ENCODE peak calls at places on chromosomes 5 and 9, in nine cellular contexts. One of them, this sample, is unnamed.

GRCh38 chr5:138824516-138824915 is 50.6 kb downstream of the LRRTM2 start:
- ATAC-seq in stimulated activated effector memory CD8-positive, alpha-beta T cell treated with anti-CD3 and anti-CD28 coated beads, Interleukin-12 subunit alpha, Interleukin-12 subunit beta, amount 100 ng/mL, for 72 hours: peak
- ATAC-seq in T-cell: no peak
- ATAC-seq in body of pancreas: no peak
- ATAC-seq in CD8-positive, alpha-beta T cell: no peak
- ATAC-seq in omental fat pad: peak
- ATAC-seq in activated naive CD8-positive, alpha-beta T cell treated with anti-CD3 and anti-CD28 coated beads, Interleukin-2, amount 50 U/mL, for 24 hours: peak
- ATAC-seq in left cardiac atrium: peak
- ATAC-seq in CD4-positive, alpha-beta T cell: no peak
- ATAC-seq in this sample: peak

GRCh38 chr5:114305402-114306207 is 56.3 kb upstream of the KCNN2 start:
- ATAC-seq in stimulated activated effector memory CD8-positive, alpha-beta T cell treated with anti-CD3 and anti-CD28 coated beads, Interleukin-12 subunit alpha, Interleukin-12 subunit beta, amount 100 ng/mL, for 72 hours: peak
- ATAC-seq in activated naive CD8-positive, alpha-beta T cell treated with anti-CD3 and anti-CD28 coated beads, Interleukin-2, amount 50 U/mL, for 24 hours: no peak
- ATAC-seq in omental fat pad: no peak
- ATAC-seq in left cardiac atrium: no peak
- ATAC-seq in CD4-positive, alpha-beta T cell: no peak
- ATAC-seq in CD8-positive, alpha-beta T cell: no peak
- ATAC-seq in body of pancreas: no peak
- ATAC-seq in T-cell: no peak
- ATAC-seq in this sample: no peak

GRCh38 chr9:37229455-37229854 is 109.1 kb downstream of the ZCCHC7 start:
- ATAC-seq in CD4-positive, alpha-beta T cell: no peak
- ATAC-seq in body of pancreas: no peak
- ATAC-seq in CD8-positive, alpha-beta T cell: no peak
- ATAC-seq in omental fat pad: no peak
- ATAC-seq in activated naive CD8-positive, alpha-beta T cell treated with anti-CD3 and anti-CD28 coated beads, Interleukin-2, amount 50 U/mL, for 24 hours: no peak
- ATAC-seq in T-cell: no peak
- ATAC-seq in left cardiac atrium: no peak
- ATAC-seq in stimulated activated effector memory CD8-positive, alpha-beta T cell treated with anti-CD3 and anti-CD28 coated beads, Interleukin-12 subunit alpha, Interleukin-12 subunit beta, amount 100 ng/mL, for 72 hours: no peak
- ATAC-seq in this sample: no peak

GRCh38 chr9:16626577-16627130 is 243.8 kb downstream of the BNC2 start:
- ATAC-seq in body of pancreas: peak
- ATAC-seq in CD4-positive, alpha-beta T cell: no peak
- ATAC-seq in stimulated activated effector memory CD8-positive, alpha-beta T cell treated with anti-CD3 and anti-CD28 coated beads, Interleukin-12 subunit alpha, Interleukin-12 subunit beta, amount 100 ng/mL, for 72 hours: no peak
- ATAC-seq in CD8-positive, alpha-beta T cell: no peak
- ATAC-seq in activated naive CD8-positive, alpha-beta T cell treated with anti-CD3 and anti-CD28 coated beads, Interleukin-2, amount 50 U/mL, for 24 hours: no peak
- ATAC-seq in left cardiac atrium: peak
- ATAC-seq in omental fat pad: no peak
- ATAC-seq in T-cell: no peak
- ATAC-seq in this sample: no peak

GRCh38 chr9:5556101-5556500 is 45.8 kb downstream of the PDCD1LG2 start:
- ATAC-seq in activated naive CD8-positive, alpha-beta T cell treated with anti-CD3 and anti-CD28 coated beads, Interleukin-2, amount 50 U/mL, for 24 hours: no peak
- ATAC-seq in left cardiac atrium: no peak
- ATAC-seq in omental fat pad: no peak
- ATAC-seq in body of pancreas: no peak
- ATAC-seq in CD4-positive, alpha-beta T cell: no peak
- ATAC-seq in CD8-positive, alpha-beta T cell: no peak
- ATAC-seq in stimulated activated effector memory CD8-positive, alpha-beta T cell treated with anti-CD3 and anti-CD28 coated beads, Interleukin-12 subunit alpha, Interleukin-12 subunit beta, amount 100 ng/mL, for 72 hours: no peak
- ATAC-seq in T-cell: no peak
- ATAC-seq in this sample: no peak

GRCh38 chr9:105880517-105880916 is 186.2 kb downstream of the TMEM38B start:
- ATAC-seq in CD4-positive, alpha-beta T cell: no peak
- ATAC-seq in stimulated activated effector memory CD8-positive, alpha-beta T cell treated with anti-CD3 and anti-CD28 coated beads, Interleukin-12 subunit alpha, Interleukin-12 subunit beta, amount 100 ng/mL, for 72 hours: no peak
- ATAC-seq in omental fat pad: no peak
- ATAC-seq in T-cell: no peak
- ATAC-seq in left cardiac atrium: no peak
- ATAC-seq in CD8-positive, alpha-beta T cell: no peak
- ATAC-seq in body of pancreas: no peak
- ATAC-seq in activated naive CD8-positive, alpha-beta T cell treated with anti-CD3 and anti-CD28 coated beads, Interleukin-2, amount 50 U/mL, for 24 hours: no peak
- ATAC-seq in this sample: no peak

GRCh38 chr9:3413984-3414383 is 111.8 kb downstream of the RFX3 start:
- ATAC-seq in CD4-positive, alpha-beta T cell: no peak
- ATAC-seq in activated naive CD8-positive, alpha-beta T cell treated with anti-CD3 and anti-CD28 coated beads, Interleukin-2, amount 50 U/mL, for 24 hours: no peak
- ATAC-seq in stimulated activated effector memory CD8-positive, alpha-beta T cell treated with anti-CD3 and anti-CD28 coated beads, Interleukin-12 subunit alpha, Interleukin-12 subunit beta, amount 100 ng/mL, for 72 hours: no peak
- ATAC-seq in CD8-positive, alpha-beta T cell: no peak
- ATAC-seq in omental fat pad: no peak
- ATAC-seq in left cardiac atrium: no peak
- ATAC-seq in T-cell: no peak
- ATAC-seq in body of pancreas: no peak
- ATAC-seq in this sample: no peak

GRCh38 chr5:45385321-45386058 is 310.7 kb downstream of the HCN1 start:
- ATAC-seq in CD4-positive, alpha-beta T cell: no peak
- ATAC-seq in left cardiac atrium: no peak
- ATAC-seq in CD8-positive, alpha-beta T cell: no peak
- ATAC-seq in activated naive CD8-positive, alpha-beta T cell treated with anti-CD3 and anti-CD28 coated beads, Interleukin-2, amount 50 U/mL, for 24 hours: no peak
- ATAC-seq in omental fat pad: no peak
- ATAC-seq in body of pancreas: no peak
- ATAC-seq in T-cell: no peak
- ATAC-seq in stimulated activated effector memory CD8-positive, alpha-beta T cell treated with anti-CD3 and anti-CD28 coated beads, Interleukin-12 subunit alpha, Interleukin-12 subunit beta, amount 100 ng/mL, for 72 hours: no peak
- ATAC-seq in this sample: no peak

GRCh38 chr5:24388448-24388847 is 256.3 kb downstream of the CDH10 start:
- ATAC-seq in activated naive CD8-positive, alpha-beta T cell treated with anti-CD3 and anti-CD28 coated beads, Interleukin-2, amount 50 U/mL, for 24 hours: no peak
- ATAC-seq in CD8-positive, alpha-beta T cell: no peak
- ATAC-seq in left cardiac atrium: no peak
- ATAC-seq in stimulated activated effector memory CD8-positive, alpha-beta T cell treated with anti-CD3 and anti-CD28 coated beads, Interleukin-12 subunit alpha, Interleukin-12 subunit beta, amount 100 ng/mL, for 72 hours: no peak
- ATAC-seq in T-cell: no peak
- ATAC-seq in CD4-positive, alpha-beta T cell: no peak
- ATAC-seq in body of pancreas: no peak
- ATAC-seq in omental fat pad: no peak
- ATAC-seq in this sample: no peak

GRCh38 chr9:693460-694390 is 147.8 kb upstream of the DMRT1 start:
- ATAC-seq in body of pancreas: peak
- ATAC-seq in omental fat pad: peak
- ATAC-seq in stimulated activated effector memory CD8-positive, alpha-beta T cell treated with anti-CD3 and anti-CD28 coated beads, Interleukin-12 subunit alpha, Interleukin-12 subunit beta, amount 100 ng/mL, for 72 hours: no peak
- ATAC-seq in CD8-positive, alpha-beta T cell: no peak
- ATAC-seq in left cardiac atrium: peak
- ATAC-seq in CD4-positive, alpha-beta T cell: no peak
- ATAC-seq in T-cell: no peak
- ATAC-seq in activated naive CD8-positive, alpha-beta T cell treated with anti-CD3 and anti-CD28 coated beads, Interleukin-2, amount 50 U/mL, for 24 hours: no peak
- ATAC-seq in this sample: no peak

GRCh38 chr5:107469485-107469884 is 201.3 kb downstream of the EFNA5 start:
- ATAC-seq in activated naive CD8-positive, alpha-beta T cell treated with anti-CD3 and anti-CD28 coated beads, Interleukin-2, amount 50 U/mL, for 24 hours: no peak
- ATAC-seq in omental fat pad: peak
- ATAC-seq in stimulated activated effector memory CD8-positive, alpha-beta T cell treated with anti-CD3 and anti-CD28 coated beads, Interleukin-12 subunit alpha, Interleukin-12 subunit beta, amount 100 ng/mL, for 72 hours: peak
- ATAC-seq in CD8-positive, alpha-beta T cell: peak
- ATAC-seq in body of pancreas: no peak
- ATAC-seq in CD4-positive, alpha-beta T cell: no peak
- ATAC-seq in left cardiac atrium: no peak
- ATAC-seq in T-cell: peak
- ATAC-seq in this sample: no peak

GRCh38 chr9:28792736-28793135 is 1219.5 kb upstream of the C9orf72 start:
- ATAC-seq in body of pancreas: no peak
- ATAC-seq in left cardiac atrium: no peak
- ATAC-seq in activated naive CD8-positive, alpha-beta T cell treated with anti-CD3 and anti-CD28 coated beads, Interleukin-2, amount 50 U/mL, for 24 hours: no peak
- ATAC-seq in CD8-positive, alpha-beta T cell: no peak
- ATAC-seq in T-cell: no peak
- ATAC-seq in omental fat pad: no peak
- ATAC-seq in CD4-positive, alpha-beta T cell: no peak
- ATAC-seq in stimulated activated effector memory CD8-positive, alpha-beta T cell treated with anti-CD3 and anti-CD28 coated beads, Interleukin-12 subunit alpha, Interleukin-12 subunit beta, amount 100 ng/mL, for 72 hours: no peak
- ATAC-seq in this sample: no peak

GRCh38 chr9:18824095-18824666 is 208.8 kb downstream of the SAXO1 start:
- ATAC-seq in left cardiac atrium: no peak
- ATAC-seq in stimulated activated effector memory CD8-positive, alpha-beta T cell treated with anti-CD3 and anti-CD28 coated beads, Interleukin-12 subunit alpha, Interleukin-12 subunit beta, amount 100 ng/mL, for 72 hours: no peak
- ATAC-seq in CD8-positive, alpha-beta T cell: no peak
- ATAC-seq in CD4-positive, alpha-beta T cell: no peak
- ATAC-seq in omental fat pad: no peak
- ATAC-seq in activated naive CD8-positive, alpha-beta T cell treated with anti-CD3 and anti-CD28 coated beads, Interleukin-2, amount 50 U/mL, for 24 hours: no peak
- ATAC-seq in T-cell: no peak
- ATAC-seq in body of pancreas: peak
- ATAC-seq in this sample: no peak

GRCh38 chr5:146852089-146852488 is 26.5 kb downstream of the PPP2R2B start:
- ATAC-seq in omental fat pad: no peak
- ATAC-seq in T-cell: no peak
- ATAC-seq in left cardiac atrium: no peak
- ATAC-seq in stimulated activated effector memory CD8-positive, alpha-beta T cell treated with anti-CD3 and anti-CD28 coated beads, Interleukin-12 subunit alpha, Interleukin-12 subunit beta, amount 100 ng/mL, for 72 hours: no peak
- ATAC-seq in CD8-positive, alpha-beta T cell: no peak
- ATAC-seq in body of pancreas: no peak
- ATAC-seq in activated naive CD8-positive, alpha-beta T cell treated with anti-CD3 and anti-CD28 coated beads, Interleukin-2, amount 50 U/mL, for 24 hours: no peak
- ATAC-seq in CD4-positive, alpha-beta T cell: no peak
- ATAC-seq in this sample: no peak

GRCh38 chr9:27377811-27378345 is 80.9 kb upstream of the EQTN start:
- ATAC-seq in omental fat pad: no peak
- ATAC-seq in activated naive CD8-positive, alpha-beta T cell treated with anti-CD3 and anti-CD28 coated beads, Interleukin-2, amount 50 U/mL, for 24 hours: peak
- ATAC-seq in T-cell: no peak
- ATAC-seq in stimulated activated effector memory CD8-positive, alpha-beta T cell treated with anti-CD3 and anti-CD28 coated beads, Interleukin-12 subunit alpha, Interleukin-12 subunit beta, amount 100 ng/mL, for 72 hours: peak
- ATAC-seq in CD4-positive, alpha-beta T cell: no peak
- ATAC-seq in left cardiac atrium: no peak
- ATAC-seq in body of pancreas: no peak
- ATAC-seq in CD8-positive, alpha-beta T cell: no peak
- ATAC-seq in this sample: peak

GRCh38 chr5:132455614-132456115 is 34.9 kb downstream of the IRF1 start:
- ATAC-seq in T-cell: no peak
- ATAC-seq in omental fat pad: no peak
- ATAC-seq in CD8-positive, alpha-beta T cell: no peak
- ATAC-seq in body of pancreas: no peak
- ATAC-seq in activated naive CD8-positive, alpha-beta T cell treated with anti-CD3 and anti-CD28 coated beads, Interleukin-2, amount 50 U/mL, for 24 hours: no peak
- ATAC-seq in stimulated activated effector memory CD8-positive, alpha-beta T cell treated with anti-CD3 and anti-CD28 coated beads, Interleukin-12 subunit alpha, Interleukin-12 subunit beta, amount 100 ng/mL, for 72 hours: no peak
- ATAC-seq in left cardiac atrium: no peak
- ATAC-seq in CD4-positive, alpha-beta T cell: no peak
- ATAC-seq in this sample: no peak

GRCh38 chr5:40736103-40736875 is 19.5 kb downstream of the TTC33 start:
- ATAC-seq in stimulated activated effector memory CD8-positive, alpha-beta T cell treated with anti-CD3 and anti-CD28 coated beads, Interleukin-12 subunit alpha, Interleukin-12 subunit beta, amount 100 ng/mL, for 72 hours: peak
- ATAC-seq in left cardiac atrium: peak
- ATAC-seq in activated naive CD8-positive, alpha-beta T cell treated with anti-CD3 and anti-CD28 coated beads, Interleukin-2, amount 50 U/mL, for 24 hours: peak
- ATAC-seq in T-cell: peak
- ATAC-seq in omental fat pad: no peak
- ATAC-seq in CD8-positive, alpha-beta T cell: peak
- ATAC-seq in CD4-positive, alpha-beta T cell: peak
- ATAC-seq in body of pancreas: peak
- ATAC-seq in this sample: peak

GRCh38 chr9:104027295-104027694 is 66.8 kb upstream of the SMC2 start:
- ATAC-seq in stimulated activated effector memory CD8-positive, alpha-beta T cell treated with anti-CD3 and anti-CD28 coated beads, Interleukin-12 subunit alpha, Interleukin-12 subunit beta, amount 100 ng/mL, for 72 hours: no peak
- ATAC-seq in omental fat pad: no peak
- ATAC-seq in CD8-positive, alpha-beta T cell: no peak
- ATAC-seq in activated naive CD8-positive, alpha-beta T cell treated with anti-CD3 and anti-CD28 coated beads, Interleukin-2, amount 50 U/mL, for 24 hours: no peak
- ATAC-seq in left cardiac atrium: no peak
- ATAC-seq in body of pancreas: no peak
- ATAC-seq in CD4-positive, alpha-beta T cell: no peak
- ATAC-seq in T-cell: no peak
- ATAC-seq in this sample: no peak

GRCh38 chr5:14220642-14221041 is 77.5 kb downstream of the TRIO start:
- ATAC-seq in CD8-positive, alpha-beta T cell: no peak
- ATAC-seq in body of pancreas: no peak
- ATAC-seq in left cardiac atrium: no peak
- ATAC-seq in omental fat pad: no peak
- ATAC-seq in T-cell: no peak
- ATAC-seq in activated naive CD8-positive, alpha-beta T cell treated with anti-CD3 and anti-CD28 coated beads, Interleukin-2, amount 50 U/mL, for 24 hours: no peak
- ATAC-seq in stimulated activated effector memory CD8-positive, alpha-beta T cell treated with anti-CD3 and anti-CD28 coated beads, Interleukin-12 subunit alpha, Interleukin-12 subunit beta, amount 100 ng/mL, for 72 hours: no peak
- ATAC-seq in CD4-positive, alpha-beta T cell: no peak
- ATAC-seq in this sample: no peak

GRCh38 chr9:34777667-34778066 is 67.7 kb upstream of the CCL21 start:
- ATAC-seq in CD8-positive, alpha-beta T cell: no peak
- ATAC-seq in CD4-positive, alpha-beta T cell: no peak
- ATAC-seq in T-cell: no peak
- ATAC-seq in stimulated activated effector memory CD8-positive, alpha-beta T cell treated with anti-CD3 and anti-CD28 coated beads, Interleukin-12 subunit alpha, Interleukin-12 subunit beta, amount 100 ng/mL, for 72 hours: no peak
- ATAC-seq in left cardiac atrium: no peak
- ATAC-seq in body of pancreas: no peak
- ATAC-seq in omental fat pad: no peak
- ATAC-seq in activated naive CD8-positive, alpha-beta T cell treated with anti-CD3 and anti-CD28 coated beads, Interleukin-2, amount 50 U/mL, for 24 hours: no peak
- ATAC-seq in this sample: no peak